ENCODE peak calls at places on chromosomes 6 and 20, in four cellular contexts. R is tibial nerve, O is transverse colon, C is right lobe of liver. Q is an unnamed sample.
A peak's percentile ranks its signal among the peaks of the same experiment; 100 is the strongest.

GRCh38 chr6:105492706-105493673 is 90.1 kb upstream of the PREP start:
- DNase-seq in R (no peak), O (no peak), C (no peak), Q (peak; percentile 7)

GRCh38 chr20:36936341-36936740 is 15.2 kb downstream of the SAMHD1 start:
- DNase-seq in R (no peak), O (no peak), C (peak; percentile 14), Q (no peak)

GRCh38 chr6:7262037-7262461 is 51.0 kb downstream of the SSR1 start:
- DNase-seq in R (no peak), O (peak; percentile 51), C (peak; percentile 42), Q (peak; percentile 53)

GRCh38 chr20:63094767-63095499 is 88.2 kb upstream of the BHLHE23 start:
- DNase-seq in R (no peak), O (peak; percentile 2), C (peak; percentile 23), Q (no peak)

GRCh38 chr6:31826793-31827285 is 699 bp upstream of the HSPA1B start:
- DNase-seq in R (peak; percentile 84), O (peak; percentile 93), C (peak; percentile 74), Q (peak; percentile 93)

GRCh38 chr6:154507209-154507898 is 3.1 kb downstream of the CNKSR3 start:
- DNase-seq in R (no peak), O (no peak), C (no peak), Q (no peak)

GRCh38 chr6:37381579-37381978 is 27.8 kb downstream of the RNF8 start:
- DNase-seq in R (no peak), O (peak; percentile 16), C (no peak), Q (peak; percentile 81)

GRCh38 chr6:14883921-14884320 is 361.9 kb upstream of the JARID2 start:
- DNase-seq in R (no peak), O (no peak), C (no peak), Q (no peak)

GRCh38 chr6:35568967-35569606 is 56.4 kb upstream of the TULP1 start:
- DNase-seq in R (peak; percentile 46), O (peak; percentile 58), C (peak; percentile 64), Q (peak; percentile 49)

GRCh38 chr6:93419304-93420162 is at the start of gene EPHA7:
- DNase-seq in R (peak; percentile 88), O (peak; percentile 88), C (peak; percentile 76), Q (peak; percentile 95)

GRCh38 chr6:105282801-105283585 is 103.2 kb upstream of the POPDC3 start:
- DNase-seq in R (no peak), O (no peak), C (no peak), Q (no peak)

GRCh38 chr6:95815389-95816056 is 200.3 kb upstream of the FUT9 start:
- DNase-seq in R (no peak), O (no peak), C (peak; percentile 89), Q (peak; percentile 19)

GRCh38 chr20:63911171-63911570 is 16.2 kb downstream of the DNAJC5 start:
- DNase-seq in R (no peak), O (peak; percentile 83), C (no peak), Q (no peak)

GRCh38 chr6:162443101-162443500 is 284.5 kb downstream of the PRKN start:
- DNase-seq in R (no peak), O (no peak), C (peak; percentile 59), Q (peak; percentile 89)

GRCh38 chr6:114342086-114342825 is 567 bp downstream of the HS3ST5 start:
- DNase-seq in R (no peak), O (peak; percentile 10), C (peak; percentile 37), Q (peak; percentile 2)

GRCh38 chr20:35893942-35894341 is 60.4 kb downstream of the SCAND1 start:
- DNase-seq in R (no peak), O (no peak), C (no peak), Q (no peak)

GRCh38 chr6:38220069-38220723 is 400.7 kb downstream of the ZFAND3 start:
- DNase-seq in R (no peak), O (no peak), C (no peak), Q (no peak)

GRCh38 chr6:72040106-72040505 is 153.8 kb downstream of the RIMS1 start:
- DNase-seq in R (no peak), O (no peak), C (no peak), Q (no peak)

GRCh38 chr6:20188630-20189075 is 23.6 kb downstream of the MBOAT1 start:
- DNase-seq in R (no peak), O (no peak), C (no peak), Q (no peak)

GRCh38 chr6:25660512-25660911 is 8.5 kb downstream of the SCGN start:
- DNase-seq in R (no peak), O (no peak), C (no peak), Q (no peak)

GRCh38 chr20:36336838-36337478 is 30.8 kb downstream of the DLGAP4 start:
- DNase-seq in R (no peak), O (no peak), C (no peak), Q (no peak)

GRCh38 chr6:143579703-143580102 is 68.2 kb upstream of the FUCA2 start:
- DNase-seq in R (no peak), O (no peak), C (no peak), Q (no peak)

GRCh38 chr6:79781916-79782315 is 150.8 kb downstream of the SH3BGRL2 start:
- DNase-seq in R (no peak), O (no peak), C (no peak), Q (no peak)

GRCh38 chr20:54208492-54209044 is 681 bp downstream of the PFDN4 start:
- DNase-seq in R (no peak), O (no peak), C (no peak), Q (no peak)

GRCh38 chr20:58623579-58624473 is 27.3 kb upstream of the STX16 start:
- DNase-seq in R (no peak), O (peak; percentile 33), C (no peak), Q (no peak)

GRCh38 chr6:113015249-113015648 is 668.1 kb downstream of the RFPL4B start:
- DNase-seq in R (no peak), O (no peak), C (no peak), Q (no peak)

GRCh38 chr20:5282561-5282960 is 34.2 kb downstream of the PROKR2 start:
- DNase-seq in R (no peak), O (no peak), C (no peak), Q (no peak)

GRCh38 chr6:12832341-12832740 is 115.8 kb downstream of the PHACTR1 start:
- DNase-seq in R (no peak), O (no peak), C (no peak), Q (no peak)

GRCh38 chr20:44014807-44015732 is 100.4 kb downstream of the TOX2 start:
- DNase-seq in R (no peak), O (no peak), C (no peak), Q (no peak)

GRCh38 chr20:63740070-63740500 is 509 bp downstream of the SLC2A4RG start:
- DNase-seq in R (no peak), O (peak; percentile 52), C (peak; percentile 75), Q (peak; percentile 49)

GRCh38 chr6:44074383-44075136 is 52.7 kb downstream of the MRPL14 start:
- DNase-seq in R (peak; percentile 62), O (peak; percentile 64), C (peak; percentile 66), Q (peak; percentile 74)

GRCh38 chr6:11043552-11043960 is 549 bp downstream of the ELOVL2 start:
- DNase-seq in R (no peak), O (no peak), C (no peak), Q (no peak)

DNA sequence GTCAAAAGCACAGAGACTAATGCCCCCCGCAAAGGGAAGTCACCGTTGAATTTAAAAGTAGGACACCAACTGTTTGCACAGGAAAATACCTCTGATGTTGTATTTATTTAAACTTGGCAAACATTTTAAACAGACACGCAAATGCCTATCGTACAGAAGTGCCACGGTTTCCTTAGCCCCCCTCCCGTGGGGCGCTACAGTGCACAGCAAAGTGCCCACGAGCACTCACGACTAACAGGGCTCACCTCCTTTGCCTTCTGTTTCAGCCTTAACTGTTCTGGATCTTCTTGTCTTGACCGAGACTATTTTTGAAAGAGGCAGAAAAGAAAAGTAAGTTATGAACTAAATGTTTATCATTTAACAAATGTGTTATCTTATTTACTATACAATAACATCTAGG is 67.8 kb downstream of the TAF4 start:
- DNase-seq in R (no peak), O (no peak), C (no peak), Q (no peak)
- H3K36me3 ChIP-seq in R (peaks cover 97% of the 10 kb centered on the region), O (peaks cover 75% of the 10 kb centered on the region), C (peaks cover 39% of the 10 kb centered on the region), Q (peaks cover 65% of the 10 kb centered on the region)

DNA sequence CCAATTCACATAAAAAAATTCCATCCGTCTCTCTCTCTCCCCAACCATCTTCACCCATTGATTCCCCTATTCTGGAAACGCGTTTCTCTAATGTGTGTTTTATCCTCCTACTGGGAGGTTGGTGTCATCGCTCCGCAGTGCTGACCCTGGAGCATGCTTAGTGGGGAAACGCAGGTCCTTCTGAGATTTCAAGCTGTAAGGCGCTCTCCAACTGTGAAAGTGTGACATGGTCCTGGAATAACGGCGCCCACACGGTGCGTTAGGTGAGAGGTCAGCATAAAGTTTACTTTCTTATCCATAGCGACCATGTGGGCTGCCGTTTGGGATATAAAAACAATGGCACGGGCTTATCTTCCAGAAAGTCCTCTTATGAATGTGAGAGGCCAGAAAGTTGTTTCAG is 123.9 kb downstream of the WDR27 start:
- DNase-seq in R (no peak), O (no peak), C (no peak), Q (peak; percentile 64)
- H3K4me1 ChIP-seq in R (no peaks in the 10 kb centered on the region), O (no peaks in the 10 kb centered on the region), C (no peaks in the 10 kb centered on the region), Q (peaks cover 16% of the 10 kb centered on the region)

GRCh38 chr20:32462900-32463641 is 104.9 kb downstream of the ASXL1 start:
- DNase-seq in R (no peak), O (peak; percentile 79), C (no peak), Q (no peak)

GRCh38 chr20:32466739-32467505 is 108.8 kb downstream of the ASXL1 start:
- DNase-seq in R (no peak), O (no peak), C (no peak), Q (no peak)

GRCh38 chr20:32464401-32465091 is 106.4 kb downstream of the ASXL1 start:
- DNase-seq in R (no peak), O (no peak), C (no peak), Q (no peak)

GRCh38 chr20:32463642-32464400 is 105.7 kb downstream of the ASXL1 start:
- DNase-seq in R (no peak), O (peak; percentile 80), C (peak; percentile 85), Q (no peak)

GRCh38 chr20:32465092-32465900 is 107.2 kb downstream of the ASXL1 start:
- DNase-seq in R (no peak), O (peak; percentile 94), C (peak; percentile 82), Q (peak; percentile 38)
- H3K27ac ChIP-seq in R (peak overlapping the region; percentile 93), O (peak overlapping the region; percentile 96), C (peak overlapping the region; percentile 69), Q (peak overlapping the region; percentile 52)

GRCh38 chr20:1369970-1370369 is 22.9 kb downstream of the FKBP1A start:
- DNase-seq in R (no peak), O (no peak), C (no peak), Q (no peak)
- H3K36me3 ChIP-seq in R (peaks cover 23% of the 10 kb centered on the region), O (no peaks in the 10 kb centered on the region), C (no peaks in the 10 kb centered on the region), Q (peaks cover 4% of the 10 kb centered on the region)

GRCh38 chr6:128495536-128496333 is 24.7 kb downstream of the PTPRK start:
- DNase-seq in R (no peak), O (no peak), C (no peak), Q (no peak)

GRCh38 chr6:128499079-128499705 is 21.2 kb downstream of the PTPRK start:
- DNase-seq in R (no peak), O (no peak), C (no peak), Q (no peak)

GRCh38 chr6:128494440-128494839 is 26.0 kb downstream of the PTPRK start:
- DNase-seq in R (no peak), O (no peak), C (no peak), Q (no peak)

GRCh38 chr6:128500017-128500416 is 20.4 kb downstream of the PTPRK start:
- DNase-seq in R (no peak), O (no peak), C (no peak), Q (no peak)

GRCh38 chr6:128498244-128498643 is 22.2 kb downstream of the PTPRK start:
- DNase-seq in R (no peak), O (no peak), C (no peak), Q (no peak)
- H3K4me1 ChIP-seq in R (peaks cover 13% of the 10 kb centered on the region), O (peaks cover 45% of the 10 kb centered on the region), C (peaks cover 42% of the 10 kb centered on the region), Q (no peaks in the 10 kb centered on the region)

GRCh38 chr6:149324428-149324827 is 6.9 kb downstream of the TAB2 start:
- DNase-seq in R (no peak), O (no peak), C (no peak), Q (no peak)
- H3K27ac ChIP-seq in R (peak overlapping the region; percentile 48), O (peak overlapping the region; percentile 29), C (no peak overlapping the region), Q (peak overlapping the region; percentile 14)

GRCh38 chr6:4128748-4129147 is 6.6 kb downstream of the ECI2 start:
- DNase-seq in R (no peak), O (no peak), C (no peak), Q (no peak)
- H3K36me3 ChIP-seq in R (peaks cover 80% of the 10 kb centered on the region), O (peaks cover 48% of the 10 kb centered on the region), C (peaks cover 56% of the 10 kb centered on the region), Q (peaks cover 32% of the 10 kb centered on the region)

Q was measured in thyroid gland.